ENCODE peak calls at places on chromosome 10, in eight cellular contexts. R is prostate gland, D is PC-3, T is astrocyte, V is PC-9, G is heart right ventricle, C is small intestine, E is left ventricle myocardium inferior. A is an unnamed sample.

GRCh38 chr10:106577266-106577665 is 587.2 kb downstream of the SORCS1 start:
- DNase-seq in R (no peak), D (peak), T (peak), V (no peak), G (no peak), C (no peak), E (no peak), A (peak)

GRCh38 chr10:79038841-79039201 is 29.9 kb upstream of the ZMIZ1 start:
- DNase-seq in R (no peak), D (no peak), T (peak), V (no peak), G (no peak), C (no peak), E (no peak), A (no peak)

GRCh38 chr10:97013568-97013967 is 172.2 kb downstream of the SLIT1 start:
- DNase-seq in R (no peak), D (no peak), T (no peak), V (no peak), G (no peak), C (no peak), E (no peak), A (no peak)

GRCh38 chr10:132684164-132684891 is 101.6 kb downstream of the NKX6-2 start:
- DNase-seq in R (no peak), D (peak), T (peak), V (no peak), G (no peak), C (peak), E (no peak), A (peak)

GRCh38 chr10:61974611-61975010 is 73.1 kb downstream of the ARID5B start:
- DNase-seq in R (no peak), D (peak), T (peak), V (no peak), G (peak), C (peak), E (peak), A (no peak)

GRCh38 chr10:119537953-119538630 is 4.4 kb downstream of the RGS10 start:
- DNase-seq in R (no peak), D (no peak), T (no peak), V (no peak), G (no peak), C (no peak), E (no peak), A (no peak)

GRCh38 chr10:119821172-119821571 is 51.5 kb downstream of the MCMBP start:
- DNase-seq in R (no peak), D (no peak), T (no peak), V (no peak), G (no peak), C (no peak), E (no peak), A (no peak)

GRCh38 chr10:10796774-10797415 is 220.8 kb upstream of the CELF2 start:
- DNase-seq in R (no peak), D (peak), T (peak), V (no peak), G (no peak), C (no peak), E (no peak), A (peak)

GRCh38 chr10:98572594-98572993 is 125.9 kb upstream of the HPS1 start:
- DNase-seq in R (no peak), D (no peak), T (no peak), V (no peak), G (no peak), C (no peak), E (no peak), A (no peak)

GRCh38 chr10:110032801-110033723 is 25.3 kb downstream of the ADD3 start:
- DNase-seq in R (peak), D (no peak), T (no peak), V (no peak), G (peak), C (no peak), E (no peak), A (no peak)

GRCh38 chr10:94225589-94225988 is 137.2 kb downstream of the NOC3L start:
- DNase-seq in R (no peak), D (peak), T (no peak), V (no peak), G (no peak), C (peak), E (no peak), A (no peak)

DNA sequence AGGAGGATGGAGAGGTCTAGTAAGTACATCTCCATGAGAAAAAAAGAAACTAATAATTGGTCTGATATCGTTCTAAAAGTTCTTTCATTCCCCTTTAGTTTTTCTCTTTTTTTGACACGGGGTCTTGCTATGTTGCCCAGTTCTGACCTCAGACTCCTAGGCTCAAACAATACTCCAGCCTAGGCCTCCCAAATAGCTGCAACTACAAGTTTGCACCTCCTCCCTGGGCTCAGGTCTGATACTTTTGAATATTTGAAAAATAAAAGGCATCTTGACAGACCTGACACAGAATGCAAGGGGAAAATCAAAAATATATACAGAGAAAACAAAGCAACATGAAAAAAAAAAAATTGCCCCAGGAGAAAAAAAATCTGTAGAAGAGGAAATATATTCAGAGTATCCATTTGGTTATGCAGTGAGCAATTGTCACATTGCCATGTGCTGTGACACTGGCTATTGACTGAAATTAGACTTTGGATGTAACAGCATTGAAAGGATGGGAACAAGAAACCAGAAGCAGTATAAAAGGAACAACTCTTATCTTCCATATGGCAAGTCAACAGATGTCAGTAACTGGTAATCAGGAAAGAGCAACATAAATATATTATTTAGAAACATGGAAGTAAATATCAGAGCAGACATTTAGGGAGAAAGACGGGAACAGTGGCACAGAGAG is 408.5 kb downstream of the PARD3 start:
- DNase-seq in R (no peak), D (no peak), T (no peak), V (no peak), G (no peak), C (peak), E (no peak), A (no peak)
- H3K27ac ChIP-seq in R (no peak), D (peak), T (no peak), V (no peak), G (no peak), C (no peak), E (no peak), A (no peak)

GRCh38 chr10:24468281-24468751 is 255.4 kb downstream of the ARHGAP21 start:
- DNase-seq in R (peak), D (peak), T (peak), V (no peak), G (peak), C (no peak), E (peak), A (no peak)
- H3K27ac ChIP-seq in R (peak), D (peak), T (peak), V (no peak), G (no peak), C (peak), E (no peak), A (no peak)

GRCh38 chr10:90919683-90920574 is 958 bp downstream of the ANKRD1 start:
- DNase-seq in R (no peak), D (no peak), T (no peak), V (no peak), G (no peak), C (no peak), E (no peak), A (no peak)
- H3K27ac ChIP-seq in R (no peak), D (no peak), T (peak), V (peak), G (peak), C (no peak), E (peak), A (no peak)

GRCh38 chr10:3803884-3804741 is 19.1 kb upstream of the KLF6 start:
- DNase-seq in R (no peak), D (no peak), T (no peak), V (no peak), G (no peak), C (peak), E (no peak), A (no peak)
- H3K27ac ChIP-seq in R (no peak), D (peak), T (peak), V (peak), G (peak), C (peak), E (peak), A (peak)

GRCh38 chr10:44279376-44279775 is 105.5 kb downstream of the CXCL12 start:
- DNase-seq in R (no peak), D (no peak), T (peak), V (no peak), G (no peak), C (no peak), E (no peak), A (peak)

GRCh38 chr10:44280615-44281014 is 104.3 kb downstream of the CXCL12 start:
- DNase-seq in R (no peak), D (no peak), T (no peak), V (no peak), G (no peak), C (no peak), E (no peak), A (no peak)

GRCh38 chr10:44281089-44281613 is 103.7 kb downstream of the CXCL12 start:
- DNase-seq in R (no peak), D (no peak), T (no peak), V (no peak), G (peak), C (no peak), E (peak), A (no peak)

GRCh38 chr10:44280211-44280610 is 104.7 kb downstream of the CXCL12 start:
- DNase-seq in R (no peak), D (no peak), T (peak), V (no peak), G (no peak), C (no peak), E (no peak), A (no peak)

GRCh38 chr10:44278669-44279337 is 106.1 kb downstream of the CXCL12 start:
- DNase-seq in R (no peak), D (no peak), T (peak), V (no peak), G (no peak), C (no peak), E (no peak), A (no peak)
- H3K27ac ChIP-seq in R (no peak), D (no peak), T (no peak), V (no peak), G (no peak), C (no peak), E (no peak), A (no peak)

GRCh38 chr10:28806951-28807759 is 129.8 kb downstream of the BAMBI start:
- DNase-seq in R (no peak), D (no peak), T (no peak), V (no peak), G (no peak), C (no peak), E (no peak), A (no peak)
- H3K27ac ChIP-seq in R (no peak), D (no peak), T (no peak), V (no peak), G (peak), C (peak), E (peak), A (no peak)

GRCh38 chr10:35211390-35211789 is 84.7 kb downstream of the CREM start:
- DNase-seq in R (no peak), D (no peak), T (peak), V (no peak), G (no peak), C (no peak), E (no peak), A (no peak)
- H3K27ac ChIP-seq in R (no peak), D (no peak), T (no peak), V (no peak), G (no peak), C (peak), E (peak), A (no peak)

DNA sequence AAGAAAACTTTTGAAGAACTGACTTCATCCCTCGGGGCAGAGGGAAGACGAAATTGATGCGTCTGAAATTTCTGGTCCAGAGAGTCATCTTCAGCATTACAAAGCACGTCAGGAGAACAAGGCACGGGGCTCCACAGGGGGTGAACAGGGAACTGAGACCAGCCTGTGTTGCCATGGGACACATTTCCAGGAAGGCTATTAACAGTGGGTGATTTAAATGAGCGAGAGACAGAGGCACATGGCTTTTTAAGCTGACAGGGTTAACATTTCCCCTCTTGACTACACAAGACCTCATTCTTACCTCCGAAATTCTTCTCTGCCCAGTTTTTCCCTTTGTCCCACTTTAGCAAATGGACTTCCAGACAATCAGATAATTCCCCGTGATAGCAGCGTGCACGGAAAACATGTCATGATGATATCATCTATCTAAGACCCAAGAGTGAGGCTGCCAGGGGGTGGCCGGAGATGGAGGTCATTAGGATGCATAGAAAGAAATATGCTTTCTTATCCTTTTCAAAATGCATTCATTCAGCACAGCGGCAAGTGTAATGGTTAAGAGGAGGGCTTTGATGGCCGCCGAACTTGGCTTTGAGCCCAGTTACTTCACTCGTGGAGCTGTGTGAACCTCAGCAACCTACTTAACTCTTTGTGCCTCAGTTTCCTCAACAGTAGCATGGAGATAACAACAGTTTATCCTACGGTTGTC is 248.0 kb downstream of the PRPF18 start:
- DNase-seq in R (no peak), D (no peak), T (peak), V (no peak), G (peak), C (no peak), E (no peak), A (no peak)
- H3K27ac ChIP-seq in R (no peak), D (no peak), T (peak), V (no peak), G (peak), C (peak), E (peak), A (no peak)

GRCh38 chr10:5895365-5895764 is 5.3 kb downstream of the FBH1 start:
- DNase-seq in R (no peak), D (no peak), T (no peak), V (no peak), G (no peak), C (no peak), E (no peak), A (no peak)
- H3K27ac ChIP-seq in R (no peak), D (no peak), T (no peak), V (no peak), G (peak), C (peak), E (peak), A (no peak)